ENCODE peak calls at places on chromosomes 7 and 10, in five cellular contexts. One of them, this sample, is unnamed.

GRCh38 chr10:43077421-43078171 is 727 bp downstream of the RET start:
- DNase-seq in trophoblast cell: no peak
- DNase-seq in neuronal stem cell: no peak
- DNase-seq in H9: no peak
- DNase-seq in H1: peak; percentile 69
- DNase-seq in this sample: no peak

GRCh38 chr10:118767297-118768040 is 12.7 kb upstream of the CACUL1 start:
- DNase-seq in trophoblast cell: no peak
- DNase-seq in neuronal stem cell: no peak
- DNase-seq in H9: no peak
- DNase-seq in H1: no peak
- DNase-seq in this sample: no peak

GRCh38 chr7:84633-85020 is 107.7 kb upstream of the FAM20C start:
- DNase-seq in trophoblast cell: no peak
- DNase-seq in neuronal stem cell: no peak
- DNase-seq in H9: no peak
- DNase-seq in H1: no peak
- DNase-seq in this sample: no peak

GRCh38 chr10:44983895-44984278 is 5.3 kb upstream of the DEPP1 start:
- DNase-seq in trophoblast cell: no peak
- DNase-seq in neuronal stem cell: no peak
- DNase-seq in H9: no peak
- DNase-seq in H1: no peak
- DNase-seq in this sample: no peak

GRCh38 chr7:85908051-85908450 is 721.2 kb upstream of the SEMA3D start:
- DNase-seq in trophoblast cell: no peak
- DNase-seq in neuronal stem cell: no peak
- DNase-seq in H9: no peak
- DNase-seq in H1: no peak
- DNase-seq in this sample: no peak

GRCh38 chr10:60914676-60915075 is 29.3 kb downstream of the RHOBTB1 start:
- DNase-seq in trophoblast cell: peak; percentile 20
- DNase-seq in neuronal stem cell: no peak
- DNase-seq in H9: no peak
- DNase-seq in H1: no peak
- DNase-seq in this sample: peak; percentile 90

GRCh38 chr7:2713370-2713769 is 25.4 kb downstream of the AMZ1 start:
- DNase-seq in trophoblast cell: no peak
- DNase-seq in neuronal stem cell: no peak
- DNase-seq in H9: no peak
- DNase-seq in H1: no peak
- DNase-seq in this sample: peak; percentile 63

GRCh38 chr10:16909961-16910794 is 93.0 kb upstream of the RSU1 start:
- DNase-seq in trophoblast cell: no peak
- DNase-seq in neuronal stem cell: no peak
- DNase-seq in H9: no peak
- DNase-seq in H1: no peak
- DNase-seq in this sample: peak; percentile 46

GRCh38 chr7:116525913-116526857 is 1.3 kb downstream of the CAV1 start:
- DNase-seq in trophoblast cell: peak; percentile 98
- DNase-seq in neuronal stem cell: peak; percentile 71
- DNase-seq in H9: peak; percentile 83
- DNase-seq in H1: peak; percentile 85
- DNase-seq in this sample: peak; percentile 87

GRCh38 chr7:43196379-43196778 is 83.9 kb downstream of the HECW1 start:
- DNase-seq in trophoblast cell: no peak
- DNase-seq in neuronal stem cell: no peak
- DNase-seq in H9: no peak
- DNase-seq in H1: no peak
- DNase-seq in this sample: no peak

GRCh38 chr7:111927383-111928019 is 278.7 kb downstream of the DOCK4 start:
- DNase-seq in trophoblast cell: no peak
- DNase-seq in neuronal stem cell: no peak
- DNase-seq in H9: no peak
- DNase-seq in H1: no peak
- DNase-seq in this sample: no peak

GRCh38 chr10:112379635-112380296 is 5.8 kb downstream of the ACSL5 start:
- DNase-seq in trophoblast cell: no peak
- DNase-seq in neuronal stem cell: no peak
- DNase-seq in H9: no peak
- DNase-seq in H1: no peak
- DNase-seq in this sample: peak; percentile 49

GRCh38 chr10:119673271-119673670 is 22.1 kb downstream of the BAG3 start:
- DNase-seq in trophoblast cell: no peak
- DNase-seq in neuronal stem cell: no peak
- DNase-seq in H9: no peak
- DNase-seq in H1: no peak
- DNase-seq in this sample: no peak

GRCh38 chr10:85147346-85148250 is 819.2 kb downstream of the CCSER2 start:
- DNase-seq in trophoblast cell: no peak
- DNase-seq in neuronal stem cell: no peak
- DNase-seq in H9: no peak
- DNase-seq in H1: no peak
- DNase-seq in this sample: no peak

GRCh38 chr10:129047585-129047984 is 419.5 kb upstream of the MGMT start:
- DNase-seq in trophoblast cell: no peak
- DNase-seq in neuronal stem cell: no peak
- DNase-seq in H9: no peak
- DNase-seq in H1: no peak
- DNase-seq in this sample: no peak

GRCh38 chr7:80014507-80014906 is 120.1 kb upstream of the GNAI1 start:
- DNase-seq in trophoblast cell: no peak
- DNase-seq in neuronal stem cell: no peak
- DNase-seq in H9: no peak
- DNase-seq in H1: no peak
- DNase-seq in this sample: peak; percentile 57

GRCh38 chr10:22610595-22610994 is 103.8 kb downstream of the PIP4K2A start:
- DNase-seq in trophoblast cell: no peak
- DNase-seq in neuronal stem cell: no peak
- DNase-seq in H9: no peak
- DNase-seq in H1: no peak
- DNase-seq in this sample: no peak

DNA sequence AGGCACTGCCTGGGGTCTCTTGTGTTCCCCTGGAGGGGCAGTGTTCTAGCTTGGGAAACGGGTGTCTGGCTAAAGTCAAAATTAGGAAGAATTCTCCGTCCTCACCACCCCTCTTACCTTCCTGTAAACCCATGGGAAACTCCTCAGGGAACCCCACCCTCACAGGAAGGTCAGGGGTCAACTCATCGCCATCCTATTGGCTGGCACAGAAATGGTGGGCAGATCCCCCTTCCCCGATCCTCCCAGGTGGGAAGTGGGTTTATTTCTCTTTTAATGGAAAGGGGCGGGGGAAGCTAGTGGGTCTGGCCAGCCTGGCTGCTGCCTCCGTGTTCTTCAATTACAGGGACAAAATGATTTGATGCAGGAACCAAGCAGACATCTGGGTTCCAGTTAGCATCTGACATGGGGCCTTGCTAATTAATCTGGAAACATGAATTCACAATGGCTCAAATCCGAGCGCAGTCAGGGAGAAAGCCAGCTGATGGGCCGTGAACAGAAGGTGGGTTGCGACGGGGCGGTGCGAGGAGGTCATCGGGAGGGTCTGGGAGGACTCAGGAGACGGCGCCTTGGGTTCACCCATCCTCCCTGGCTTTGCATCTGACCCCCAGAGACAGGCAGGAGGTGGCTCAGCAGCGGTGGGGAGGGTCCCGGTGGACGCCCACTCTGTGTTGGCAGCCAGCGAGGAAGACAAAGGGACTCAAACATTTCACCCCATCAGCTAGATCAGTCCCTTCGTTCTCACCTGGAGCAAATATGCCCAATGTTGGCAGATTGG is 66.5 kb downstream of the SLIT1 start:
- DNase-seq in trophoblast cell: no peak
- DNase-seq in neuronal stem cell: no peak
- DNase-seq in H9: peak; percentile 60
- DNase-seq in H1: no peak
- DNase-seq in this sample: no peak
- H2BK12ac ChIP-seq in trophoblast cell: no peak overlapping the region
- H2BK12ac ChIP-seq in neuronal stem cell: no peak overlapping the region
- H2BK12ac ChIP-seq in H9: no peak overlapping the region
- H2BK12ac ChIP-seq in H1: no peak overlapping the region
- H2BK12ac ChIP-seq in this sample: no peak overlapping the region

GRCh38 chr10:4527281-4527960 is 298.6 kb upstream of the AKR1E2 start:
- DNase-seq in trophoblast cell: no peak
- DNase-seq in neuronal stem cell: no peak
- DNase-seq in H9: no peak
- DNase-seq in H1: no peak
- DNase-seq in this sample: no peak
- H3K4ac ChIP-seq in trophoblast cell: no peak overlapping the region
- H3K4ac ChIP-seq in neuronal stem cell: no peak overlapping the region
- H3K4ac ChIP-seq in H9: no peak overlapping the region
- H3K4ac ChIP-seq in H1: no peak overlapping the region
- H3K4ac ChIP-seq in this sample: no peak overlapping the region

DNA sequence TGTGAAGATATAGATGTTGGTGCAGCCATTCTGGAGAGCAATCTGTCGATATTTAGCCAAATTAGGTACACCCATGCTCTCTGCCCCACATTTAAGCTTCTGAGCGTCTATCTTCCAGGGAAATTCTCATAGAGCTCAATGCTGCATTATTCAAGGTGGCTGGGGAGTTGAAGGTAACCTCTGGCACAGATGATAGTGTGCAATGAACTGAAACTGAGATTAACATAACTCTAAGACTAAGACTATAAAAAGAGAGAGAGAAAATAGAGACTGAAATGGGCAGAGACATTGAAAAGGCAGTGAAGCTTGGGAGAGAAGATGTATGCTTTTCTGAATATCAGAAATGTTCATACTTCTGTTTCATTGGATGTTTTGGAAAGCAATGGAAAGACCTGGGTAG is 1197.0 kb upstream of the AUTS2 start:
- DNase-seq in trophoblast cell: no peak
- DNase-seq in neuronal stem cell: no peak
- DNase-seq in H9: no peak
- DNase-seq in H1: no peak
- DNase-seq in this sample: no peak
- H2BK12ac ChIP-seq in trophoblast cell: no peak overlapping the region
- H2BK12ac ChIP-seq in neuronal stem cell: no peak overlapping the region
- H2BK12ac ChIP-seq in H9: no peak overlapping the region
- H2BK12ac ChIP-seq in H1: no peak overlapping the region
- H2BK12ac ChIP-seq in this sample: no peak overlapping the region

GRCh38 chr7:17663056-17663675 is 277.1 kb downstream of the SNX13 start:
- DNase-seq in trophoblast cell: no peak
- DNase-seq in neuronal stem cell: no peak
- DNase-seq in H9: no peak
- DNase-seq in H1: no peak
- DNase-seq in this sample: peak; percentile 82

GRCh38 chr7:17659126-17659525 is 281.2 kb downstream of the SNX13 start:
- DNase-seq in trophoblast cell: no peak
- DNase-seq in neuronal stem cell: no peak
- DNase-seq in H9: no peak
- DNase-seq in H1: no peak
- DNase-seq in this sample: no peak

GRCh38 chr7:17660116-17660515 is 280.2 kb downstream of the SNX13 start:
- DNase-seq in trophoblast cell: no peak
- DNase-seq in neuronal stem cell: no peak
- DNase-seq in H9: no peak
- DNase-seq in H1: no peak
- DNase-seq in this sample: peak; percentile 85

GRCh38 chr7:17665029-17665428 is 275.3 kb downstream of the SNX13 start:
- DNase-seq in trophoblast cell: no peak
- DNase-seq in neuronal stem cell: no peak
- DNase-seq in H9: no peak
- DNase-seq in H1: no peak
- DNase-seq in this sample: no peak

GRCh38 chr7:17661982-17662585 is 278.2 kb downstream of the SNX13 start:
- DNase-seq in trophoblast cell: no peak
- DNase-seq in neuronal stem cell: no peak
- DNase-seq in H9: no peak
- DNase-seq in H1: no peak
- DNase-seq in this sample: peak; percentile 63
- H3K4ac ChIP-seq in trophoblast cell: no peak overlapping the region
- H3K4ac ChIP-seq in neuronal stem cell: no peak overlapping the region
- H3K4ac ChIP-seq in H9: no peak overlapping the region
- H3K4ac ChIP-seq in H1: no peak overlapping the region
- H3K4ac ChIP-seq in this sample: no peak overlapping the region

GRCh38 chr7:120055300-120055699 is 217.7 kb upstream of the KCND2 start:
- DNase-seq in trophoblast cell: peak; percentile 38
- DNase-seq in neuronal stem cell: no peak
- DNase-seq in H9: no peak
- DNase-seq in H1: no peak
- DNase-seq in this sample: peak; percentile 77

GRCh38 chr7:120053390-120053961 is 219.5 kb upstream of the KCND2 start:
- DNase-seq in trophoblast cell: no peak
- DNase-seq in neuronal stem cell: no peak
- DNase-seq in H9: no peak
- DNase-seq in H1: no peak
- DNase-seq in this sample: peak; percentile 93

GRCh38 chr7:120056227-120056626 is 216.7 kb upstream of the KCND2 start:
- DNase-seq in trophoblast cell: no peak
- DNase-seq in neuronal stem cell: no peak
- DNase-seq in H9: no peak
- DNase-seq in H1: no peak
- DNase-seq in this sample: no peak

GRCh38 chr7:120052884-120053382 is 220.0 kb upstream of the KCND2 start:
- DNase-seq in trophoblast cell: peak; percentile 77
- DNase-seq in neuronal stem cell: no peak
- DNase-seq in H9: no peak
- DNase-seq in H1: no peak
- DNase-seq in this sample: peak; percentile 100

DNA sequence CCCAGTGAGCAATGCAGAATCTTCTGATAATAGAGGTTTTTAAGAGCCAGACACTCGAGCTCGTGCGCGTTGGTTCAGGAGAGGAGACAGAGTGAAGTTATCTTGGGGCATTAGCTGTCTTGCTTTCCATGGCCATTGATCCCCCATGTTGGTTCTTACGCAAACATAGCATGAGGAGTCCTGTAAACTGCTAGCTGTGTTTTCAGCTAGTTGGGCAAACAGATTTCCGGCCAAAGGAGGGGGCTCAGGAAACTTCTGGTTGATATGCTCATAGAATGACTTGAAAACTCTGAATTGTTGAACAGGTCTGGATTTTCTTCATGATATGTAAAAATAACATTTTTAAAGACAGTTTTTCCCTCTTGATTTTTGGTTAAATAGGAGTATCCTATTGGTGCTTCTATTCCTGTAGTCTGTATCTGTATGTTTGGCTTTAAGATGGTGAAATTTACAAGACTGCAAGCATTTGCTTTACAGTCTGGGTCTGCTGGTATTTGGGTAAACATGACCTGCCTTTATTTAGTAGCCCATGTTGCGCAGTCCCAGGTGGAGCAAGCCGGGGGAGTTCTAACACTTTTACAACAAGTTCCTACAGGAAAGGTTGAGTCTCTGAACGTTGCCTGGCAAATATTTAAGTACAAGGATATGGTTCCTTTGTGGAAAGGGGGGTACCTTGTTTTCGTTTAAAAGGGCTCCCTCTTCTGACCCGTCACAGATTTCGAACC is 218.4 kb upstream of the KCND2 start:
- DNase-seq in trophoblast cell: peak; percentile 15
- DNase-seq in neuronal stem cell: no peak
- DNase-seq in H9: no peak
- DNase-seq in H1: no peak
- DNase-seq in this sample: peak; percentile 46
- H2BK12ac ChIP-seq in trophoblast cell: peak overlapping the region; percentile 89
- H2BK12ac ChIP-seq in neuronal stem cell: no peak overlapping the region
- H2BK12ac ChIP-seq in H9: no peak overlapping the region
- H2BK12ac ChIP-seq in H1: no peak overlapping the region
- H2BK12ac ChIP-seq in this sample: peak overlapping the region; percentile 96

This sample was measured in mesenchymal stem cell.